ENCODE peak calls at places on chromosomes 4 and X, in nine cellular contexts. One of them, this sample, is unnamed.

GRCh38 chr4:124965492-124965891 is 253.0 kb upstream of the ANKRD50 start:
- DNase-seq in uterus: no peak
- DNase-seq in adrenal gland: no peak
- DNase-seq in lower leg skin: no peak
- DNase-seq in heart left ventricle: no peak
- DNase-seq in transverse colon: no peak
- DNase-seq in testis: no peak
- DNase-seq in spleen: no peak
- DNase-seq in A549: no peak
- DNase-seq in this sample: no peak

GRCh38 chr4:65046496-65047101 is 623.7 kb downstream of the EPHA5 start:
- DNase-seq in transverse colon: no peak
- DNase-seq in adrenal gland: no peak
- DNase-seq in uterus: peak
- DNase-seq in lower leg skin: peak
- DNase-seq in A549: peak
- DNase-seq in heart left ventricle: no peak
- DNase-seq in testis: no peak
- DNase-seq in spleen: no peak
- DNase-seq in this sample: no peak

GRCh38 chrX:40010550-40011364 is 87.0 kb downstream of the BCOR start:
- DNase-seq in A549: no peak
- DNase-seq in uterus: no peak
- DNase-seq in spleen: peak
- DNase-seq in adrenal gland: no peak
- DNase-seq in transverse colon: no peak
- DNase-seq in lower leg skin: no peak
- DNase-seq in testis: no peak
- DNase-seq in heart left ventricle: no peak
- DNase-seq in this sample: no peak

GRCh38 chr4:7394681-7395451 is 39.9 kb downstream of the PSAPL1 start:
- DNase-seq in heart left ventricle: no peak
- DNase-seq in adrenal gland: peak
- DNase-seq in lower leg skin: no peak
- DNase-seq in uterus: peak
- DNase-seq in spleen: peak
- DNase-seq in transverse colon: no peak
- DNase-seq in testis: no peak
- DNase-seq in A549: no peak
- DNase-seq in this sample: no peak

GRCh38 chr4:25253072-25253447 is 19.2 kb downstream of the PI4K2B start:
- DNase-seq in lower leg skin: no peak
- DNase-seq in heart left ventricle: no peak
- DNase-seq in A549: no peak
- DNase-seq in transverse colon: no peak
- DNase-seq in adrenal gland: no peak
- DNase-seq in uterus: no peak
- DNase-seq in testis: no peak
- DNase-seq in spleen: no peak
- DNase-seq in this sample: no peak

GRCh38 chr4:37451646-37452045 is 207.1 kb downstream of the NWD2 start:
- DNase-seq in heart left ventricle: no peak
- DNase-seq in transverse colon: no peak
- DNase-seq in A549: no peak
- DNase-seq in testis: no peak
- DNase-seq in adrenal gland: no peak
- DNase-seq in spleen: no peak
- DNase-seq in uterus: no peak
- DNase-seq in lower leg skin: no peak
- DNase-seq in this sample: no peak

GRCh38 chr4:47032405-47033106 is 1.2 kb downstream of the GABRB1 start:
- DNase-seq in spleen: peak
- DNase-seq in uterus: peak
- DNase-seq in transverse colon: peak
- DNase-seq in heart left ventricle: peak
- DNase-seq in lower leg skin: no peak
- DNase-seq in A549: peak
- DNase-seq in testis: peak
- DNase-seq in adrenal gland: peak
- DNase-seq in this sample: peak

GRCh38 chrX:55488559-55489314 is 911 bp downstream of the USP51 start:
- DNase-seq in testis: peak
- DNase-seq in uterus: peak
- DNase-seq in heart left ventricle: peak
- DNase-seq in A549: peak
- DNase-seq in spleen: peak
- DNase-seq in lower leg skin: peak
- DNase-seq in adrenal gland: peak
- DNase-seq in transverse colon: peak
- DNase-seq in this sample: peak

GRCh38 chr4:82957045-82957444 is 53.6 kb downstream of the LIN54 start:
- DNase-seq in A549: no peak
- DNase-seq in lower leg skin: no peak
- DNase-seq in testis: no peak
- DNase-seq in uterus: no peak
- DNase-seq in adrenal gland: no peak
- DNase-seq in heart left ventricle: no peak
- DNase-seq in transverse colon: no peak
- DNase-seq in spleen: no peak
- DNase-seq in this sample: no peak

GRCh38 chr4:114688063-114688462 is 89.5 kb downstream of the UGT8 start:
- DNase-seq in adrenal gland: no peak
- DNase-seq in heart left ventricle: no peak
- DNase-seq in lower leg skin: no peak
- DNase-seq in A549: no peak
- DNase-seq in uterus: no peak
- DNase-seq in spleen: no peak
- DNase-seq in transverse colon: no peak
- DNase-seq in testis: no peak
- DNase-seq in this sample: no peak

GRCh38 chrX:54807524-54808108 is at the start of gene MAGED2:
- DNase-seq in transverse colon: peak
- DNase-seq in spleen: peak
- DNase-seq in lower leg skin: peak
- DNase-seq in adrenal gland: peak
- DNase-seq in heart left ventricle: peak
- DNase-seq in A549: no peak
- DNase-seq in testis: peak
- DNase-seq in uterus: peak
- DNase-seq in this sample: peak

GRCh38 chr4:106362426-106362825 is 6.2 kb downstream of the GIMD1 start:
- DNase-seq in transverse colon: no peak
- DNase-seq in testis: no peak
- DNase-seq in adrenal gland: no peak
- DNase-seq in A549: no peak
- DNase-seq in lower leg skin: no peak
- DNase-seq in uterus: no peak
- DNase-seq in spleen: no peak
- DNase-seq in heart left ventricle: no peak
- DNase-seq in this sample: no peak

GRCh38 chr4:123767801-123768200 is 371.2 kb downstream of the SPRY1 start:
- DNase-seq in uterus: no peak
- DNase-seq in heart left ventricle: no peak
- DNase-seq in A549: no peak
- DNase-seq in adrenal gland: no peak
- DNase-seq in spleen: no peak
- DNase-seq in lower leg skin: no peak
- DNase-seq in transverse colon: no peak
- DNase-seq in testis: no peak
- DNase-seq in this sample: no peak

GRCh38 chrX:24080670-24081069 is 25.9 kb downstream of the EIF2S3 start:
- DNase-seq in lower leg skin: no peak
- DNase-seq in uterus: no peak
- DNase-seq in adrenal gland: no peak
- DNase-seq in A549: no peak
- DNase-seq in testis: no peak
- DNase-seq in transverse colon: no peak
- DNase-seq in heart left ventricle: no peak
- DNase-seq in spleen: no peak
- DNase-seq in this sample: no peak

GRCh38 chr4:5142726-5143125 is 91.4 kb downstream of the STK32B start:
- DNase-seq in transverse colon: peak
- DNase-seq in uterus: no peak
- DNase-seq in lower leg skin: no peak
- DNase-seq in adrenal gland: peak
- DNase-seq in A549: peak
- DNase-seq in heart left ventricle: no peak
- DNase-seq in testis: peak
- DNase-seq in spleen: no peak
- DNase-seq in this sample: peak

GRCh38 chr4:99383833-99384392 is 31.4 kb upstream of the ADH1C start:
- DNase-seq in uterus: peak
- DNase-seq in A549: no peak
- DNase-seq in transverse colon: no peak
- DNase-seq in lower leg skin: peak
- DNase-seq in spleen: no peak
- DNase-seq in adrenal gland: peak
- DNase-seq in testis: peak
- DNase-seq in heart left ventricle: peak
- DNase-seq in this sample: no peak

GRCh38 chr4:178789279-178789678 is 1347.0 kb upstream of the AGA start:
- DNase-seq in uterus: no peak
- DNase-seq in testis: no peak
- DNase-seq in heart left ventricle: no peak
- DNase-seq in transverse colon: no peak
- DNase-seq in A549: no peak
- DNase-seq in spleen: no peak
- DNase-seq in adrenal gland: no peak
- DNase-seq in lower leg skin: no peak
- DNase-seq in this sample: no peak

GRCh38 chr4:178778500-178778899 is 1336.3 kb upstream of the AGA start:
- DNase-seq in A549: no peak
- DNase-seq in transverse colon: no peak
- DNase-seq in uterus: no peak
- DNase-seq in testis: no peak
- DNase-seq in lower leg skin: no peak
- DNase-seq in heart left ventricle: no peak
- DNase-seq in spleen: no peak
- DNase-seq in adrenal gland: no peak
- DNase-seq in this sample: no peak

GRCh38 chr4:178781779-178782178 is 1339.5 kb upstream of the AGA start:
- DNase-seq in adrenal gland: no peak
- DNase-seq in transverse colon: no peak
- DNase-seq in A549: no peak
- DNase-seq in spleen: no peak
- DNase-seq in uterus: no peak
- DNase-seq in heart left ventricle: no peak
- DNase-seq in testis: no peak
- DNase-seq in lower leg skin: no peak
- DNase-seq in this sample: no peak

GRCh38 chr4:178784491-178784890 is 1342.3 kb upstream of the AGA start:
- DNase-seq in testis: no peak
- DNase-seq in spleen: no peak
- DNase-seq in adrenal gland: no peak
- DNase-seq in lower leg skin: no peak
- DNase-seq in A549: no peak
- DNase-seq in transverse colon: no peak
- DNase-seq in heart left ventricle: no peak
- DNase-seq in uterus: no peak
- DNase-seq in this sample: no peak
- TF ChIP-seq POLR2A in testis: no peak
- TF ChIP-seq POLR2A in spleen: no peak
- TF ChIP-seq POLR2A in adrenal gland: no peak
- TF ChIP-seq POLR2A in lower leg skin: no peak
- TF ChIP-seq POLR2A in A549: no peak
- TF ChIP-seq POLR2A in transverse colon: no peak
- TF ChIP-seq POLR2A in heart left ventricle: no peak
- TF ChIP-seq POLR2A in uterus: no peak
- TF ChIP-seq POLR2A in this sample: no peak

GRCh38 chrX:155263854-155264628 is at the start of gene RAB39B:
- DNase-seq in heart left ventricle: peak
- DNase-seq in spleen: peak
- DNase-seq in lower leg skin: peak
- DNase-seq in uterus: peak
- DNase-seq in adrenal gland: peak
- DNase-seq in transverse colon: peak
- DNase-seq in testis: peak
- DNase-seq in A549: peak
- DNase-seq in this sample: peak
- TF ChIP-seq POLR2A in heart left ventricle: no peak
- TF ChIP-seq POLR2A in spleen: no peak
- TF ChIP-seq POLR2A in lower leg skin: no peak
- TF ChIP-seq POLR2A in uterus: no peak
- TF ChIP-seq POLR2A in adrenal gland: no peak
- TF ChIP-seq POLR2A in transverse colon: no peak
- TF ChIP-seq POLR2A in testis: no peak
- TF ChIP-seq POLR2A in A549: no peak
- TF ChIP-seq POLR2A in this sample: peak

GRCh38 chrX:153416781-153417180 is 5.5 kb downstream of the ZFP92 start:
- DNase-seq in spleen: no peak
- DNase-seq in A549: no peak
- DNase-seq in lower leg skin: no peak
- DNase-seq in adrenal gland: no peak
- DNase-seq in testis: no peak
- DNase-seq in uterus: no peak
- DNase-seq in heart left ventricle: no peak
- DNase-seq in transverse colon: no peak
- DNase-seq in this sample: no peak
- TF ChIP-seq POLR2A in spleen: no peak
- TF ChIP-seq POLR2A in A549: no peak
- TF ChIP-seq POLR2A in lower leg skin: no peak
- TF ChIP-seq POLR2A in adrenal gland: no peak
- TF ChIP-seq POLR2A in testis: no peak
- TF ChIP-seq POLR2A in uterus: no peak
- TF ChIP-seq POLR2A in heart left ventricle: no peak
- TF ChIP-seq POLR2A in transverse colon: no peak
- TF ChIP-seq POLR2A in this sample: no peak

GRCh38 chrX:10014462-10015373 is 47.6 kb downstream of the CLDN34 start:
- DNase-seq in A549: peak
- DNase-seq in transverse colon: peak
- DNase-seq in spleen: peak
- DNase-seq in uterus: peak
- DNase-seq in lower leg skin: peak
- DNase-seq in testis: peak
- DNase-seq in adrenal gland: peak
- DNase-seq in heart left ventricle: peak
- DNase-seq in this sample: peak
- TF ChIP-seq POLR2A in A549: peak
- TF ChIP-seq POLR2A in transverse colon: peak
- TF ChIP-seq POLR2A in spleen: no peak
- TF ChIP-seq POLR2A in uterus: peak
- TF ChIP-seq POLR2A in lower leg skin: no peak
- TF ChIP-seq POLR2A in testis: no peak
- TF ChIP-seq POLR2A in adrenal gland: peak
- TF ChIP-seq POLR2A in heart left ventricle: no peak
- TF ChIP-seq POLR2A in this sample: peak

DNA sequence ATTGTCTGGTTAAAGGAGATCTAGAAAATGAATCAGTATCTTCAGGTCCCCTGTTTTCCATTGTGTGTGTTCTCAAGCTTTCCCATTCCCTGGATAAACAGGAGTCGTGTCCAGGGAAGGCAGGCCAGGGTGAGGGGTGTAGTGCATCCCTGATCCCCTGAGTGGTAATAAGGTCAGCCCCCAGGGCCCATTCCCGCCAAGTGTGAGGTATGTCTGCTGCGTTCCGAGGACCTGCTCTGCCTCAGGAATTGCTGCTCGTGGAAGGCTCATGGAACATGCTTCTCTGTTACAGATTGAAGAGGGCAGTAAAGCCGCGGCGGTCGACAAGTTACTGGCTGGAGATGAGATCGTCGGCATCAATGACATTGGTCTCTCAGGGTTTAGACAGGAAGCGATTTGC is 87.1 kb downstream of the SHROOM2 start:
- DNase-seq in A549: no peak
- DNase-seq in testis: no peak
- DNase-seq in adrenal gland: no peak
- DNase-seq in uterus: no peak
- DNase-seq in transverse colon: no peak
- DNase-seq in spleen: no peak
- DNase-seq in lower leg skin: no peak
- DNase-seq in heart left ventricle: no peak
- DNase-seq in this sample: no peak
- TF ChIP-seq POLR2A in A549: no peak
- TF ChIP-seq POLR2A in testis: no peak
- TF ChIP-seq POLR2A in adrenal gland: no peak
- TF ChIP-seq POLR2A in uterus: no peak
- TF ChIP-seq POLR2A in transverse colon: no peak
- TF ChIP-seq POLR2A in spleen: no peak
- TF ChIP-seq POLR2A in lower leg skin: no peak
- TF ChIP-seq POLR2A in heart left ventricle: no peak
- TF ChIP-seq POLR2A in this sample: no peak